ENCODE peak calls at places on chromosomes 7 and 10, in five cellular contexts. I is stimulated activated CD4-positive, alpha-beta T cell treated with anti-CD3 and anti-CD28 coated beads, TNF-alpha, amount 100 ng/mL, for 1 hour; U is foreskin fibroblast; C is mesendoderm; F is RCC 7860. A is an unnamed sample.

GRCh38 chr10:110296966-110297365 is 7.8 kb downstream of the SMNDC1 start:
- DNase-seq in I (no peak), U (no peak), C (no peak), F (no peak), A (no peak)

GRCh38 chr10:14489522-14490177 is 158.9 kb upstream of the FRMD4A start:
- DNase-seq in I (no peak), U (no peak), C (no peak), F (no peak), A (no peak)

GRCh38 chr7:30791126-30791525 is 19.9 kb downstream of the MINDY4 start:
- DNase-seq in I (no peak), U (no peak), C (peak), F (no peak), A (no peak)

GRCh38 chr10:69842020-69842419 is 40.3 kb downstream of the COL13A1 start:
- DNase-seq in I (no peak), U (no peak), C (no peak), F (no peak), A (no peak)

GRCh38 chr7:157918326-157918725 is 581.5 kb downstream of the DNAJB6 start:
- DNase-seq in I (no peak), U (no peak), C (no peak), F (no peak), A (no peak)

GRCh38 chr7:131674131-131674530 is 117.7 kb upstream of the PODXL start:
- DNase-seq in I (no peak), U (no peak), C (no peak), F (no peak), A (no peak)

GRCh38 chr10:22086730-22087364 is 83.3 kb upstream of the DNAJC1 start:
- DNase-seq in I (no peak), U (peak), C (peak), F (no peak), A (peak)

GRCh38 chr10:97028832-97029178 is 157.0 kb downstream of the SLIT1 start:
- DNase-seq in I (no peak), U (no peak), C (no peak), F (no peak), A (no peak)

GRCh38 chr7:87934699-87935372 is 785 bp downstream of the ADAM22 start:
- DNase-seq in I (no peak), U (peak), C (peak), F (no peak), A (no peak)

GRCh38 chr10:27564381-27564780 is 60.3 kb downstream of the RAB18 start:
- DNase-seq in I (no peak), U (no peak), C (no peak), F (no peak), A (no peak)

GRCh38 chr10:50447691-50448090 is 176.1 kb downstream of the SGMS1 start:
- DNase-seq in I (no peak), U (no peak), C (no peak), F (no peak), A (no peak)

GRCh38 chr7:119374436-119374835 is 898.5 kb upstream of the KCND2 start:
- DNase-seq in I (no peak), U (no peak), C (no peak), F (no peak), A (no peak)

GRCh38 chr10:63250032-63250431 is 116.9 kb downstream of the NRBF2 start:
- DNase-seq in I (no peak), U (no peak), C (no peak), F (no peak), A (no peak)

GRCh38 chr7:15309891-15310290 is 251.9 kb downstream of the AGMO start:
- DNase-seq in I (no peak), U (peak), C (no peak), F (no peak), A (no peak)

GRCh38 chr10:47025540-47026300 is 114.5 kb downstream of the PTPN20 start:
- DNase-seq in I (no peak), U (no peak), C (no peak), F (no peak), A (no peak)

GRCh38 chr10:82942572-82943091 is 1067.6 kb downstream of the NRG3 start:
- DNase-seq in I (no peak), U (peak), C (no peak), F (no peak), A (no peak)

GRCh38 chr7:12683678-12684077 is 3.8 kb upstream of the ARL4A start:
- DNase-seq in I (no peak), U (no peak), C (no peak), F (no peak), A (no peak)

GRCh38 chr10:80454526-80455460 is 683 bp downstream of the TSPAN14 start:
- DNase-seq in I (no peak), U (peak), C (peak), F (no peak), A (no peak)